ENCODE peak calls at places on chromosomes 3 and 15, in ten cellular contexts. One of them, this sample, is unnamed.

GRCh38 chr3:47476644-47477199 is 981 bp upstream of the SCAP start:
- DNase-seq in osteocyte: no peak
- DNase-seq in transverse colon: peak
- DNase-seq in B cell: no peak
- DNase-seq in foreskin fibroblast: no peak
- DNase-seq in A549: no peak
- DNase-seq in suprapubic skin: no peak
- DNase-seq in breast epithelium: no peak
- DNase-seq in upper lobe of left lung: no peak
- DNase-seq in cardiac muscle cell: no peak
- DNase-seq in this sample: no peak

GRCh38 chr3:101865751-101866509 is 16.6 kb downstream of the NFKBIZ start:
- DNase-seq in osteocyte: no peak
- DNase-seq in transverse colon: no peak
- DNase-seq in B cell: no peak
- DNase-seq in foreskin fibroblast: no peak
- DNase-seq in A549: no peak
- DNase-seq in suprapubic skin: no peak
- DNase-seq in breast epithelium: no peak
- DNase-seq in upper lobe of left lung: no peak
- DNase-seq in cardiac muscle cell: no peak
- DNase-seq in this sample: no peak

GRCh38 chr3:177679568-177680441 is 482.5 kb upstream of the TBL1XR1 start:
- DNase-seq in osteocyte: no peak
- DNase-seq in transverse colon: no peak
- DNase-seq in B cell: no peak
- DNase-seq in foreskin fibroblast: peak
- DNase-seq in A549: no peak
- DNase-seq in suprapubic skin: no peak
- DNase-seq in breast epithelium: no peak
- DNase-seq in upper lobe of left lung: no peak
- DNase-seq in cardiac muscle cell: no peak
- DNase-seq in this sample: peak

GRCh38 chr3:167406876-167407492 is 26.9 kb upstream of the ZBBX start:
- DNase-seq in osteocyte: no peak
- DNase-seq in transverse colon: peak
- DNase-seq in B cell: no peak
- DNase-seq in foreskin fibroblast: no peak
- DNase-seq in A549: peak
- DNase-seq in suprapubic skin: no peak
- DNase-seq in breast epithelium: no peak
- DNase-seq in upper lobe of left lung: no peak
- DNase-seq in cardiac muscle cell: peak
- DNase-seq in this sample: peak

GRCh38 chr15:39350785-39351184 is 230.1 kb upstream of the THBS1 start:
- DNase-seq in osteocyte: no peak
- DNase-seq in transverse colon: no peak
- DNase-seq in B cell: no peak
- DNase-seq in foreskin fibroblast: no peak
- DNase-seq in A549: no peak
- DNase-seq in suprapubic skin: no peak
- DNase-seq in breast epithelium: no peak
- DNase-seq in upper lobe of left lung: no peak
- DNase-seq in cardiac muscle cell: no peak
- DNase-seq in this sample: no peak

GRCh38 chr3:193922034-193922774 is 213.7 kb upstream of the HES1 start:
- DNase-seq in osteocyte: peak
- DNase-seq in transverse colon: no peak
- DNase-seq in B cell: no peak
- DNase-seq in foreskin fibroblast: no peak
- DNase-seq in A549: no peak
- DNase-seq in suprapubic skin: no peak
- DNase-seq in breast epithelium: no peak
- DNase-seq in upper lobe of left lung: no peak
- DNase-seq in cardiac muscle cell: no peak
- DNase-seq in this sample: no peak

GRCh38 chr3:45224824-45225464 is 1.1 kb downstream of the TMEM158 start:
- DNase-seq in osteocyte: peak
- DNase-seq in transverse colon: peak
- DNase-seq in B cell: no peak
- DNase-seq in foreskin fibroblast: peak
- DNase-seq in A549: peak
- DNase-seq in suprapubic skin: peak
- DNase-seq in breast epithelium: peak
- DNase-seq in upper lobe of left lung: peak
- DNase-seq in cardiac muscle cell: peak
- DNase-seq in this sample: peak

GRCh38 chr15:40270246-40270995 is 12.4 kb downstream of the ANKRD63 start:
- DNase-seq in osteocyte: no peak
- DNase-seq in transverse colon: no peak
- DNase-seq in B cell: no peak
- DNase-seq in foreskin fibroblast: no peak
- DNase-seq in A549: no peak
- DNase-seq in suprapubic skin: no peak
- DNase-seq in breast epithelium: no peak
- DNase-seq in upper lobe of left lung: no peak
- DNase-seq in cardiac muscle cell: no peak
- DNase-seq in this sample: no peak

GRCh38 chr3:144491333-144491732 is 519.7 kb downstream of the DIPK2A start:
- DNase-seq in osteocyte: no peak
- DNase-seq in transverse colon: no peak
- DNase-seq in B cell: no peak
- DNase-seq in foreskin fibroblast: no peak
- DNase-seq in A549: no peak
- DNase-seq in suprapubic skin: no peak
- DNase-seq in breast epithelium: no peak
- DNase-seq in upper lobe of left lung: no peak
- DNase-seq in cardiac muscle cell: peak
- DNase-seq in this sample: no peak

GRCh38 chr15:34049096-34049495 is 10.1 kb upstream of the AVEN start:
- DNase-seq in osteocyte: no peak
- DNase-seq in transverse colon: no peak
- DNase-seq in B cell: no peak
- DNase-seq in foreskin fibroblast: peak
- DNase-seq in A549: no peak
- DNase-seq in suprapubic skin: no peak
- DNase-seq in breast epithelium: no peak
- DNase-seq in upper lobe of left lung: no peak
- DNase-seq in cardiac muscle cell: no peak
- DNase-seq in this sample: peak

GRCh38 chr3:39208463-39209055 is 16.2 kb upstream of the XIRP1 start:
- DNase-seq in osteocyte: no peak
- DNase-seq in transverse colon: peak
- DNase-seq in B cell: peak
- DNase-seq in foreskin fibroblast: peak
- DNase-seq in A549: peak
- DNase-seq in suprapubic skin: no peak
- DNase-seq in breast epithelium: no peak
- DNase-seq in upper lobe of left lung: no peak
- DNase-seq in cardiac muscle cell: peak
- DNase-seq in this sample: peak

GRCh38 chr15:60372223-60372622 is 25.6 kb downstream of the ANXA2 start:
- DNase-seq in osteocyte: no peak
- DNase-seq in transverse colon: no peak
- DNase-seq in B cell: no peak
- DNase-seq in foreskin fibroblast: no peak
- DNase-seq in A549: peak
- DNase-seq in suprapubic skin: no peak
- DNase-seq in breast epithelium: no peak
- DNase-seq in upper lobe of left lung: no peak
- DNase-seq in cardiac muscle cell: no peak
- DNase-seq in this sample: no peak

GRCh38 chr15:85730001-85730820 is 64.5 kb downstream of the KLHL25 start:
- DNase-seq in osteocyte: no peak
- DNase-seq in transverse colon: no peak
- DNase-seq in B cell: peak
- DNase-seq in foreskin fibroblast: peak
- DNase-seq in A549: peak
- DNase-seq in suprapubic skin: no peak
- DNase-seq in breast epithelium: no peak
- DNase-seq in upper lobe of left lung: no peak
- DNase-seq in cardiac muscle cell: peak
- DNase-seq in this sample: peak

GRCh38 chr3:179768080-179768479 is 115.2 kb downstream of the USP13 start:
- DNase-seq in osteocyte: no peak
- DNase-seq in transverse colon: peak
- DNase-seq in B cell: no peak
- DNase-seq in foreskin fibroblast: peak
- DNase-seq in A549: peak
- DNase-seq in suprapubic skin: no peak
- DNase-seq in breast epithelium: no peak
- DNase-seq in upper lobe of left lung: no peak
- DNase-seq in cardiac muscle cell: peak
- DNase-seq in this sample: peak

GRCh38 chr3:188067932-188068331 is 86.0 kb upstream of the LPP start:
- DNase-seq in osteocyte: no peak
- DNase-seq in transverse colon: no peak
- DNase-seq in B cell: no peak
- DNase-seq in foreskin fibroblast: peak
- DNase-seq in A549: peak
- DNase-seq in suprapubic skin: no peak
- DNase-seq in breast epithelium: no peak
- DNase-seq in upper lobe of left lung: no peak
- DNase-seq in cardiac muscle cell: no peak
- DNase-seq in this sample: peak

GRCh38 chr3:186598794-186599141 is 14.1 kb upstream of the AHSG start:
- DNase-seq in osteocyte: no peak
- DNase-seq in transverse colon: no peak
- DNase-seq in B cell: no peak
- DNase-seq in foreskin fibroblast: no peak
- DNase-seq in A549: no peak
- DNase-seq in suprapubic skin: no peak
- DNase-seq in breast epithelium: no peak
- DNase-seq in upper lobe of left lung: no peak
- DNase-seq in cardiac muscle cell: no peak
- DNase-seq in this sample: no peak

GRCh38 chr15:77860101-77860691 is 217.3 kb downstream of the TBC1D2B start:
- DNase-seq in osteocyte: no peak
- DNase-seq in transverse colon: no peak
- DNase-seq in B cell: no peak
- DNase-seq in foreskin fibroblast: no peak
- DNase-seq in A549: no peak
- DNase-seq in suprapubic skin: peak
- DNase-seq in breast epithelium: peak
- DNase-seq in upper lobe of left lung: peak
- DNase-seq in cardiac muscle cell: no peak
- DNase-seq in this sample: no peak

GRCh38 chr3:12194669-12195161 is 36.0 kb upstream of the TIMP4 start:
- DNase-seq in osteocyte: no peak
- DNase-seq in transverse colon: peak
- DNase-seq in B cell: no peak
- DNase-seq in foreskin fibroblast: no peak
- DNase-seq in A549: peak
- DNase-seq in suprapubic skin: no peak
- DNase-seq in breast epithelium: no peak
- DNase-seq in upper lobe of left lung: peak
- DNase-seq in cardiac muscle cell: no peak
- DNase-seq in this sample: peak

GRCh38 chr3:54339608-54340007 is 217.3 kb downstream of the CACNA2D3 start:
- DNase-seq in osteocyte: no peak
- DNase-seq in transverse colon: no peak
- DNase-seq in B cell: no peak
- DNase-seq in foreskin fibroblast: no peak
- DNase-seq in A549: no peak
- DNase-seq in suprapubic skin: no peak
- DNase-seq in breast epithelium: no peak
- DNase-seq in upper lobe of left lung: no peak
- DNase-seq in cardiac muscle cell: no peak
- DNase-seq in this sample: no peak
- TF ChIP-seq CTCF in osteocyte: no peak
- TF ChIP-seq CTCF in transverse colon: no peak
- TF ChIP-seq CTCF in B cell: no peak
- TF ChIP-seq CTCF in foreskin fibroblast: no peak
- TF ChIP-seq CTCF in A549: no peak
- TF ChIP-seq CTCF in suprapubic skin: no peak
- TF ChIP-seq CTCF in breast epithelium: no peak
- TF ChIP-seq CTCF in upper lobe of left lung: no peak
- TF ChIP-seq CTCF in cardiac muscle cell: peak
- TF ChIP-seq CTCF in this sample: peak

DNA sequence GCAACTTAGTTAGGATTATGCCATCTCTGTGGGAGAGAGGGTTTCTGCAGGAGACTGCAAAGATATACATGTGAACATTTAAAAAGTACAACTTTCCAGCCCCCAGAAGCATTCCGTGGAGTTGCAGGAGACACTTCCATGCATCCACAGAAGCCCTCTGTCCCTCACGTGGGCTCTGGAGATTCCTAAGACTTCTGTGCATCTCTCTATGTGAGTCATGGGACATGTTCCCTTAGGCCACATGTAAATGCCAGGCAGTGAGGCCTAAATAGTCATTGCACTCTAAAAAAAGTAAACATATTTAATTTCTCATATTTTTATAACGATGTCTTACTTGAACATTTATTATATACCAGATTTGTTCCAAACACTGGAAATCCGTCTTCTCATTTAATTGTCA is 126.5 kb upstream of the ROPN1 start:
- DNase-seq in osteocyte: no peak
- DNase-seq in transverse colon: no peak
- DNase-seq in B cell: no peak
- DNase-seq in foreskin fibroblast: peak
- DNase-seq in A549: no peak
- DNase-seq in suprapubic skin: no peak
- DNase-seq in breast epithelium: no peak
- DNase-seq in upper lobe of left lung: no peak
- DNase-seq in cardiac muscle cell: no peak
- DNase-seq in this sample: peak
- TF ChIP-seq CTCF in osteocyte: no peak
- TF ChIP-seq CTCF in transverse colon: no peak
- TF ChIP-seq CTCF in B cell: no peak
- TF ChIP-seq CTCF in foreskin fibroblast: no peak
- TF ChIP-seq CTCF in A549: no peak
- TF ChIP-seq CTCF in suprapubic skin: no peak
- TF ChIP-seq CTCF in breast epithelium: no peak
- TF ChIP-seq CTCF in upper lobe of left lung: no peak
- TF ChIP-seq CTCF in cardiac muscle cell: no peak
- TF ChIP-seq CTCF in this sample: no peak

GRCh38 chr3:128665362-128666021 is 14.9 kb upstream of the RPN1 start:
- DNase-seq in osteocyte: no peak
- DNase-seq in transverse colon: no peak
- DNase-seq in B cell: no peak
- DNase-seq in foreskin fibroblast: no peak
- DNase-seq in A549: peak
- DNase-seq in suprapubic skin: no peak
- DNase-seq in breast epithelium: no peak
- DNase-seq in upper lobe of left lung: no peak
- DNase-seq in cardiac muscle cell: no peak
- DNase-seq in this sample: no peak
- TF ChIP-seq CTCF in osteocyte: no peak
- TF ChIP-seq CTCF in transverse colon: no peak
- TF ChIP-seq CTCF in B cell: no peak
- TF ChIP-seq CTCF in foreskin fibroblast: no peak
- TF ChIP-seq CTCF in A549: peak
- TF ChIP-seq CTCF in suprapubic skin: no peak
- TF ChIP-seq CTCF in breast epithelium: no peak
- TF ChIP-seq CTCF in upper lobe of left lung: no peak
- TF ChIP-seq CTCF in cardiac muscle cell: peak
- TF ChIP-seq CTCF in this sample: no peak

DNA sequence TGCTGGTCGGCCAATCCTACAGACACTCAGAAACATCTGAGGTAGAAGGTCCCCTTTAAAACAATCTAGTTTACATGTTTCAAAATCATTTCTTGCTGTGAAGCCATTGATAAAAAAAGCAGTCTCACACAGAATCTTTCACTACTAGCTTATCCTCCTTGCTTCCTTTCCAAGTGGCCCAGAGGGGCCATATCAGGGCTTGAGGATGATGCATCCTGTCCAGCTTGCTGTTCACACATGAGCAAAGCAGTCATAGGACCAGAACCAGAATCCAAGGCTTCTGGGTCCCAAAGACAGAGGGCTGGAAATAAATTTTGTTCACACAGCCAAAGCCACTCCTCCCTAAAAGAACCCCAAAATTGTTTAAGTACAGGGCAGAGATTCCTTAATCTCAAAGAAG is 9.2 kb upstream of the LYZL4 start:
- DNase-seq in osteocyte: no peak
- DNase-seq in transverse colon: no peak
- DNase-seq in B cell: no peak
- DNase-seq in foreskin fibroblast: no peak
- DNase-seq in A549: no peak
- DNase-seq in suprapubic skin: no peak
- DNase-seq in breast epithelium: no peak
- DNase-seq in upper lobe of left lung: no peak
- DNase-seq in cardiac muscle cell: no peak
- DNase-seq in this sample: no peak
- TF ChIP-seq CTCF in osteocyte: no peak
- TF ChIP-seq CTCF in transverse colon: no peak
- TF ChIP-seq CTCF in B cell: no peak
- TF ChIP-seq CTCF in foreskin fibroblast: no peak
- TF ChIP-seq CTCF in A549: no peak
- TF ChIP-seq CTCF in suprapubic skin: no peak
- TF ChIP-seq CTCF in breast epithelium: no peak
- TF ChIP-seq CTCF in upper lobe of left lung: no peak
- TF ChIP-seq CTCF in cardiac muscle cell: no peak
- TF ChIP-seq CTCF in this sample: no peak